ENCODE peak calls at places on chromosomes 5 and 9, in five cellular contexts. T is stomach, V is SK-N-SH, R is transverse colon, B is H1. X is an unnamed sample.

GRCh38 chr5:149782018-149782899 is 52.1 kb downstream of the PPARGC1B start:
- DNase-seq in T (no peak), B (no peak), R (peak), V (no peak), X (no peak)

GRCh38 chr9:94874316-94874715 is 147.8 kb downstream of the AOPEP start:
- DNase-seq in B (peak), R (no peak), V (no peak), T (no peak), X (no peak)

GRCh38 chr5:6393596-6394194 is 15.3 kb upstream of the MED10 start:
- DNase-seq in T (no peak), B (no peak), R (no peak), V (no peak), X (no peak)

GRCh38 chr5:173744527-173744926 is 128.1 kb upstream of the BOD1 start:
- DNase-seq in B (no peak), R (no peak), T (no peak), V (no peak), X (no peak)

GRCh38 chr5:115343855-115344254 is 47.4 kb upstream of the CCDC112 start:
- DNase-seq in R (no peak), B (no peak), V (no peak), T (no peak), X (no peak)

GRCh38 chr5:172321593-172321992 is 38.0 kb upstream of the UBTD2 start:
- DNase-seq in V (no peak), R (no peak), B (no peak), T (no peak), X (no peak)

GRCh38 chr5:136048966-136049365 is 20.2 kb downstream of the TGFBI start:
- DNase-seq in T (no peak), V (no peak), B (no peak), R (no peak), X (no peak)

GRCh38 chr5:149254506-149254905 is 17.2 kb upstream of the AFAP1L1 start:
- DNase-seq in B (peak), R (no peak), T (no peak), V (no peak), X (no peak)

GRCh38 chr9:22413884-22414283 is 32.7 kb upstream of the DMRTA1 start:
- DNase-seq in V (no peak), B (no peak), T (no peak), R (no peak), X (no peak)

GRCh38 chr5:43036856-43037711 is 3.0 kb downstream of the ANXA2R start:
- DNase-seq in R (peak), T (no peak), V (no peak), B (no peak), X (no peak)

GRCh38 chr9:36436909-36437308 is 36.8 kb upstream of the RNF38 start:
- DNase-seq in R (no peak), V (no peak), T (no peak), B (no peak), X (no peak)

GRCh38 chr5:33361781-33362180 is 79.0 kb upstream of the TARS1 start:
- DNase-seq in V (no peak), B (no peak), R (no peak), T (no peak), X (no peak)

GRCh38 chr5:136242611-136243010 is 49.6 kb upstream of the SMIM32 start:
- DNase-seq in V (no peak), B (no peak), T (no peak), R (no peak), X (no peak)

GRCh38 chr5:81787843-81788242 is 36.9 kb upstream of the SSBP2 start:
- DNase-seq in R (peak), V (no peak), B (peak), T (peak), X (peak)
- TF ChIP-seq POLR2AphosphoS5 in R (peak), V (no peak), B (no peak), T (peak), X (peak)

DNA sequence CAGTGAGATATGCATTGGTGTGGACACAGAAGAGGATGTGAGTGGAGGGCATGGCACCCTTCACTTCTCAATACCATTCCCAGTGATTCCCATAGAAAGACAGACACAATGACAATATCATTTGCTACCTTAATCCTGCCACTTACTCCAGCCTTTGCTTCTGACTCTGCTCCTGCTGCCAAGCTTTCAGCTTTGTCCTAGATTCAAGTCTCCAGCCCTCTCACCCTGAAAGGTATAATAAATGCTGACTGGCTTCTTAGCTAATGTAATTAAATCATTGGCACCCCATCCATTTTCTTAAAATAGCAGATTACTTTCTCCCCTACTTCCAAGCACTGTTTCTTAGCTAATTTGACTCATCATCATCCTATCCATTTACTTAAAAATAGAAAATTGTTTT is 41.1 kb upstream of the CDC42SE2 start:
- DNase-seq in B (no peak), R (no peak), T (no peak), V (no peak), X (no peak)
- H3K4me3 ChIP-seq in B (no peak), R (no peak), T (no peak), V (no peak), X (no peak)

DNA sequence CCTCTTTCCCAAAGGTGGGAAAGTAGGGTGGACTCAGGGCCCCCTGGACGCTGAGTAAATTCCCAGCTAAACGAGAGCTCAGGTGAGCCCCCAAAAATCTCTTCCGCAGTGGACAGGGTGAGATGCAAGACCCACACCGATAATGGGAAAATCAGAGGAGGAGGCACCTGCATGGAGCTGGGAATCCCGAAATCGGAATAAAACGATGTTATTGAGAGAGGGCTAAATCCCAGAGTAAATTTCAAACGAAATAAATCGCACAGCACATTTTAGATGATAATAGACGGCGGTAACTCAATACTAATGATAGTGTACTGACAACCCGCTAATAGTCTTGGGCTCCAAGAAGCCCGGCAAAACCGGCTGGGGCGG is 3.0 kb upstream of the BARHL1 start:
- DNase-seq in B (no peak), R (no peak), T (no peak), V (no peak), X (no peak)
- TF ChIP-seq POLR2AphosphoS5 in B (no peak), R (no peak), T (no peak), V (no peak), X (no peak)

GRCh38 chr5:141913560-141913959 is 10.1 kb upstream of the DELE1 start:
- DNase-seq in B (no peak), V (no peak), R (no peak), T (no peak), X (no peak)
- H3K4me3 ChIP-seq in B (peak), V (no peak), R (no peak), T (peak), X (no peak)

DNA sequence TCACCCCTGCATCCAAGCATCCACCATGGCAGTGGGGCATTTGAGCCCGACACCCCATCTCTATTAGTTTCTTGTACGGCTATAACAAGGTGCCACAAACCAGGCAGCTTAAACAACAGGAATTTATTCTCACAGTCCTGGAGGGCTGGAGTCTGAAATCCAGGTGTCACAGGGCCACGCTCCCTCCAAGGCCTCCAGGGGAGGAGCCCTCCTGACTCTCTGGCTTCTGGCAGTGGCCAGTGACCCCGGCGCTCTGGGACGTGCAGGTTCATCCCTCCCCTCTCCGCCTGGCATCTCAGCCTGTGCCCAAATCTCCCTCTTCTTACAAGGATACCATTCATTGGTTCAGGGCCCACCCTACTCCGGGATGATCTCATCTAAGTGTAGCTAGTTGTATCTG is 394.5 kb upstream of the IRX1 start:
- DNase-seq in R (no peak), T (no peak), V (no peak), B (no peak), X (no peak)
- TF ChIP-seq POLR2AphosphoS5 in R (no peak), T (no peak), V (no peak), B (no peak), X (no peak)

GRCh38 chr9:136703231-136703870 is 9.0 kb upstream of the DIPK1B start:
- DNase-seq in V (no peak), T (no peak), R (no peak), B (no peak), X (no peak)
- H3K4me3 ChIP-seq in V (no peak), T (no peak), R (no peak), B (no peak), X (no peak)

DNA sequence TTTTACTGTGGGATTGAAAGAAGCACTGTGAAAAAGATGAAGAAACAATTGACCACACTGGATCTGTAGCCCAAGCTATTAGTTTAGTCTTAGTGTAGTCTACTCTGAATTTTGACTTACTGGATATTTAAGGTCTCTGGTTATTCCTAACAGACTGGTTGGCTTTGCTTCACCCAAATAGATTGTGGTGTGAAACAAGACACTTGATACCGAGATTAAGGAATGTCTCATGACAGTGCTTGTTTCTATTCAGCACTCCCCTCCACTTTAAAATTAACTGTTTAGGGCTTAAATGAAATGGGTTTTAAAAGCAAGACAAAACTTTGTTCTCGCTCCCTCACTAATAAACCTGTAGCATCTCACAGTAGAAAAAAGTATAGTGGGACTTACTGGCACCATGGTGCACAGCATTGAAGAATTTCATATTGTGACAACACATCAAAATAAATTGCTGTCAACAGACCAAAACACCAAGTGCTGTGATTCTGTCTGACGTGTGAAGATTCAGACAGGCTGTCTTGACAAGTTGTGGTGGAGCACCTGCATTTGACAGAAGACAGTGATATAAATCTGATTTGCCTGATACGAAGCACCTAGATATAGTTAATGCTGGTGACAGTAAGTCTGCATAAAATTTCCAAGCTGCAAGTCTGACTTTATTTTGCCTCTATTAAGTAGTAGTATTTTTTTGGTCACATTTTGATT is 73.1 kb downstream of the PBX3 start:
- DNase-seq in V (no peak), R (no peak), B (no peak), T (no peak), X (no peak)
- TF ChIP-seq POLR2AphosphoS5 in V (no peak), R (no peak), B (no peak), T (no peak), X (no peak)

DNA sequence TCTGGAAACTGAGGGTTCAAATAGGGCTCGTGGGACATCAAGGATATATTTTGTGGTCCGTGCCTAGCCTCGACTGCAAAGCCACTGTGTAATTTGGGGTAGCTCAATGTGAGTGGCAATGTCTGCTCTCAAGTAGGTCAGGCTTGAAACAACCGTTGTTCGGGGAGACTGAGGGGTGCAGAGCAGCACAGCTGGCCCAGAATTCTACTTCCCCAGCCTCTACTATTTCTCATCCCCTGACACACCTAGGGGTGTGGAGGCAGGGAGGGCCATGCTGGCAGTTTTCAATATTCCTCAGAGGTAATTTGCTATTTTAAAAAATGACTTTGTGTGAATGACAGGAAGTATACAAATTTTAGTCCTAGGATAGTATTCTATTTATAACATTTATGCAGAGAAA is 1.4 kb upstream of the DAB2 start:
- DNase-seq in V (no peak), R (no peak), T (no peak), B (no peak), X (no peak)
- H3K4me3 ChIP-seq in V (no peak), R (no peak), T (no peak), B (no peak), X (no peak)